ENCODE peak calls at places on chromosomes 7 and 10, in eight cellular contexts. I, A, T, Z, L, P, U and B are unnamed samples.

GRCh38 chr10:101829561-101830315 is 11.5 kb upstream of the OGA start:
- DNase-seq in I (no peak), A (no peak), T (no peak), Z (no peak), L (no peak), P (no peak), U (no peak), B (no peak)

GRCh38 chr7:96084880-96085551 is 236.9 kb downstream of the SLC25A13 start:
- DNase-seq in I (peak; percentile 80), A (peak; percentile 88), T (no peak), Z (no peak), L (no peak), P (no peak), U (peak; percentile 26), B (no peak)

GRCh38 chr7:44158873-44159631 is 17.9 kb upstream of the MYL7 start:
- DNase-seq in I (no peak), A (no peak), T (no peak), Z (no peak), L (no peak), P (no peak), U (no peak), B (peak; percentile 45)

GRCh38 chr10:22649390-22649841 is 65.0 kb downstream of the PIP4K2A start:
- DNase-seq in I (no peak), A (no peak), T (no peak), Z (no peak), L (no peak), P (no peak), U (no peak), B (no peak)

GRCh38 chr10:101812606-101813005 is 5.6 kb downstream of the OGA start:
- DNase-seq in I (no peak), A (no peak), T (no peak), Z (no peak), L (no peak), P (no peak), U (no peak), B (no peak)

GRCh38 chr7:155306677-155307470 is 9.2 kb downstream of the INSIG1 start:
- DNase-seq in I (no peak), A (peak; percentile 86), T (no peak), Z (no peak), L (no peak), P (no peak), U (no peak), B (no peak)

GRCh38 chr10:24363070-24363469 is 154.1 kb downstream of the KIAA1217 start:
- DNase-seq in I (peak; percentile 76), A (no peak), T (no peak), Z (no peak), L (no peak), P (no peak), U (no peak), B (no peak)

GRCh38 chr10:103600956-103601569 is 107.6 kb downstream of the NEURL1 start:
- DNase-seq in I (no peak), A (no peak), T (no peak), Z (no peak), L (no peak), P (no peak), U (no peak), B (no peak)

GRCh38 chr7:159370-160270 is 32.8 kb upstream of the FAM20C start:
- DNase-seq in I (no peak), A (no peak), T (no peak), Z (no peak), L (no peak), P (no peak), U (no peak), B (no peak)

GRCh38 chr7:3895341-3895740 is 594.3 kb downstream of the SDK1 start:
- DNase-seq in I (no peak), A (no peak), T (no peak), Z (no peak), L (no peak), P (no peak), U (no peak), B (no peak)

GRCh38 chr7:20470082-20470481 is 139.4 kb downstream of the ITGB8 start:
- DNase-seq in I (no peak), A (no peak), T (no peak), Z (no peak), L (no peak), P (no peak), U (no peak), B (no peak)

GRCh38 chr7:16579216-16579615 is 52.6 kb downstream of the LRRC72 start:
- DNase-seq in I (no peak), A (no peak), T (no peak), Z (no peak), L (no peak), P (no peak), U (no peak), B (no peak)

GRCh38 chr10:6416892-6417512 is 163.1 kb downstream of the PRKCQ start:
- DNase-seq in I (peak; percentile 69), A (peak; percentile 49), T (peak; percentile 34), Z (peak; percentile 40), L (peak; percentile 19), P (no peak), U (peak; percentile 20), B (no peak)

GRCh38 chr7:135707570-135707966 is 20.4 kb downstream of the SLC13A4 start:
- DNase-seq in I (no peak), A (peak; percentile 71), T (no peak), Z (no peak), L (no peak), P (no peak), U (no peak), B (no peak)

GRCh38 chr10:71651953-71652352 is 67.6 kb downstream of the C10orf105 start:
- DNase-seq in I (no peak), A (no peak), T (no peak), Z (no peak), L (no peak), P (no peak), U (no peak), B (no peak)

GRCh38 chr7:47034180-47034579 is 547.7 kb downstream of the TNS3 start:
- DNase-seq in I (peak; percentile 15), A (no peak), T (no peak), Z (no peak), L (no peak), P (no peak), U (peak; percentile 11), B (no peak)

GRCh38 chr10:48444861-48445841 is 138.7 kb downstream of the MAPK8 start:
- DNase-seq in I (no peak), A (peak; percentile 59), T (no peak), Z (peak; percentile 44), L (no peak), P (no peak), U (peak; percentile 52), B (no peak)

GRCh38 chr7:144834516-144835165 is 1.2 kb downstream of the TPK1 start:
- DNase-seq in I (peak; percentile 64), A (no peak), T (no peak), Z (no peak), L (no peak), P (no peak), U (peak; percentile 15), B (peak; percentile 44)

GRCh38 chr7:141844256-141844655 is 3.0 kb upstream of the PRSS37 start:
- DNase-seq in I (no peak), A (no peak), T (no peak), Z (no peak), L (no peak), P (no peak), U (no peak), B (no peak)

GRCh38 chr10:104938031-104938430 is 296.9 kb downstream of the SORCS3 start:
- DNase-seq in I (no peak), A (no peak), T (no peak), Z (no peak), L (no peak), P (no peak), U (no peak), B (no peak)